ENCODE peak calls at places on chromosomes 5 and 9, in five cellular contexts. H, P, R, D and G are unnamed samples.

GRCh38 chr5:135174315-135175096 is 140.5 kb upstream of the PITX1 start:
- DNase-seq in H (no peak), P (no peak), R (no peak), D (no peak), G (no peak)

GRCh38 chr5:1908931-1909330 is 26.2 kb upstream of the IRX4 start:
- DNase-seq in H (no peak), P (no peak), R (no peak), D (no peak), G (no peak)

GRCh38 chr9:21747171-21747570 is 55.3 kb upstream of the MTAP start:
- DNase-seq in H (no peak), P (no peak), R (no peak), D (no peak), G (no peak)

GRCh38 chr9:69801994-69802393 is 18.6 kb upstream of the CFAP95 start:
- DNase-seq in H (no peak), P (no peak), R (no peak), D (no peak), G (no peak)

GRCh38 chr5:178642351-178642909 is 15.6 kb upstream of the CLK4 start:
- DNase-seq in H (no peak), P (peak; percentile 97), R (no peak), D (no peak), G (no peak)

GRCh38 chr5:134242146-134242545 is 16.3 kb upstream of the PPP2CA start:
- DNase-seq in H (no peak), P (no peak), R (no peak), D (no peak), G (no peak)

GRCh38 chr9:71897573-71897972 is 13.4 kb downstream of the ABHD17B start:
- DNase-seq in H (no peak), P (no peak), R (no peak), D (no peak), G (no peak)

GRCh38 chr5:95620030-95620869 is at the start of gene GPR150:
- DNase-seq in H (peak; percentile 61), P (no peak), R (peak; percentile 21), D (peak; percentile 23), G (peak; percentile 59)

GRCh38 chr5:15254607-15255006 is 245.4 kb upstream of the FBXL7 start:
- DNase-seq in H (no peak), P (no peak), R (no peak), D (no peak), G (no peak)

GRCh38 chr9:89466451-89467277 is 31.2 kb downstream of the SEMA4D start:
- DNase-seq in H (no peak), P (no peak), R (peak; percentile 23), D (no peak), G (no peak)

GRCh38 chr5:176547811-176548210 is 1.3 kb upstream of the CDHR2 start:
- DNase-seq in H (no peak), P (no peak), R (no peak), D (no peak), G (no peak)

GRCh38 chr5:147075187-147075586 is 159.6 kb upstream of the STK32A start:
- DNase-seq in H (no peak), P (no peak), R (no peak), D (no peak), G (no peak)

GRCh38 chr5:110751902-110752762 is 13.3 kb downstream of the SLC25A46 start:
- DNase-seq in H (peak; percentile 16), P (peak; percentile 77), R (peak; percentile 6), D (no peak), G (no peak)

GRCh38 chr9:127308559-127309429 is 44.2 kb downstream of the GARNL3 start:
- DNase-seq in H (no peak), P (no peak), R (no peak), D (no peak), G (no peak)

GRCh38 chr5:144369001-144369400 is 198.3 kb downstream of the KCTD16 start:
- DNase-seq in H (no peak), P (no peak), R (no peak), D (no peak), G (no peak)

GRCh38 chr9:137071282-137071681 is 925 bp upstream of the SAPCD2 start:
- DNase-seq in H (no peak), P (no peak), R (no peak), D (no peak), G (no peak)

GRCh38 chr9:21789541-21790037 is 12.8 kb upstream of the MTAP start:
- DNase-seq in H (peak; percentile 46), P (peak; percentile 81), R (peak; percentile 33), D (no peak), G (peak; percentile 46)

GRCh38 chr9:99112750-99113417 is 8.0 kb downstream of the TGFBR1 start:
- DNase-seq in H (peak; percentile 45), P (no peak), R (no peak), D (no peak), G (no peak)

GRCh38 chr5:171616002-171616780 is 169.4 kb upstream of the SMIM23 start:
- DNase-seq in H (no peak), P (no peak), R (no peak), D (no peak), G (no peak)

GRCh38 chr9:2126331-2126789 is 111.2 kb downstream of the SMARCA2 start:
- DNase-seq in H (no peak), P (no peak), R (no peak), D (no peak), G (peak; percentile 19)

GRCh38 chr5:62208218-62208852 is 97.7 kb upstream of the KIF2A start:
- DNase-seq in H (no peak), P (no peak), R (no peak), D (no peak), G (no peak)

GRCh38 chr5:10527281-10527950 is 36.5 kb upstream of the ANKRD33B start:
- DNase-seq in H (no peak), P (no peak), R (no peak), D (no peak), G (no peak)

GRCh38 chr9:111427186-111427585 is 57.0 kb downstream of the ECPAS start:
- DNase-seq in H (no peak), P (peak; percentile 11), R (no peak), D (no peak), G (no peak)

GRCh38 chr5:134570886-134571285 is 45.4 kb downstream of the JADE2 start:
- DNase-seq in H (no peak), P (no peak), R (no peak), D (no peak), G (no peak)

GRCh38 chr5:111929892-111930291 is 172.9 kb upstream of the NREP start:
- DNase-seq in H (no peak), P (peak; percentile 27), R (no peak), D (no peak), G (no peak)

GRCh38 chr5:42228279-42228678 is 195.0 kb upstream of the GHR start:
- DNase-seq in H (no peak), P (no peak), R (no peak), D (no peak), G (no peak)

GRCh38 chr9:85036503-85036902 is 367.0 kb downstream of the NTRK2 start:
- DNase-seq in H (no peak), P (no peak), R (no peak), D (no peak), G (no peak)

GRCh38 chr5:72145351-72145750 is 38.1 kb downstream of the MAP1B start:
- DNase-seq in H (no peak), P (no peak), R (no peak), D (no peak), G (no peak)

GRCh38 chr5:131375351-131375750 is 111.5 kb downstream of the CDC42SE2 start:
- DNase-seq in H (peak; percentile 34), P (no peak), R (no peak), D (no peak), G (no peak)

GRCh38 chr5:94102849-94103248 is 361.4 kb upstream of the POU5F2 start:
- DNase-seq in H (no peak), P (no peak), R (no peak), D (no peak), G (no peak)

GRCh38 chr5:166358127-166358840 is 1933.2 kb upstream of the WWC1 start:
- DNase-seq in H (no peak), P (no peak), R (no peak), D (no peak), G (no peak)

GRCh38 chr5:145869753-145870152 is 3.1 kb downstream of the GRXCR2 start:
- DNase-seq in H (no peak), P (no peak), R (no peak), D (no peak), G (no peak)